ENCODE peak calls at places on chromosomes 2 and 18, in six cellular contexts. S is T-helper 2 cell; D is activated CD4-positive, CD25-positive, alpha-beta regulatory T cell treated with anti-CD3 and anti-CD28 coated beads, Interleukin-2, amount 50 U/mL, for 16 hours; E is pons; O is nephron progenitor cell; A is astrocyte. N is an unnamed sample.

GRCh38 chr2:28461056-28461455 is 34.8 kb upstream of the PLB1 start:
- DNase-seq in E (no peak), A (no peak), O (no peak), S (no peak), D (no peak), N (no peak)

GRCh38 chr18:21457179-21457535 is 143.3 kb downstream of the ESCO1 start:
- DNase-seq in E (no peak), D (no peak), S (no peak), O (no peak), A (no peak), N (no peak)

GRCh38 chr2:104563398-104564024 is 290.4 kb upstream of the POU3F3 start:
- DNase-seq in S (no peak), E (no peak), D (no peak), A (peak), O (peak), N (no peak)

GRCh38 chr2:156110890-156111289 is 221.6 kb downstream of the NR4A2 start:
- DNase-seq in E (no peak), D (no peak), S (no peak), A (no peak), O (peak), N (no peak)

GRCh38 chr2:127932199-127932877 is 46.6 kb upstream of the AMMECR1L start:
- DNase-seq in S (no peak), A (peak), E (no peak), O (no peak), D (no peak), N (no peak)

GRCh38 chr2:132519566-132519965 is 103.0 kb downstream of the GPR39 start:
- DNase-seq in A (no peak), E (no peak), O (no peak), S (no peak), D (no peak), N (no peak)

GRCh38 chr18:77897606-77898005 is 648.0 kb downstream of the GALR1 start:
- DNase-seq in E (no peak), O (no peak), S (no peak), A (no peak), D (no peak), N (no peak)

GRCh38 chr2:17259613-17260012 is 258.6 kb downstream of the RAD51AP2 start:
- DNase-seq in A (no peak), O (no peak), D (no peak), S (no peak), E (no peak), N (no peak)

GRCh38 chr2:151534001-151534400 is 124.3 kb downstream of the RIF1 start:
- DNase-seq in D (no peak), S (no peak), A (no peak), E (no peak), O (no peak), N (no peak)